ENCODE peak calls at places on chromosomes 11 and 22, in seven cellular contexts. Z is mammary epithelial cell, I is heart right ventricle, K is fibroblast of lung, G is epithelial cell of esophagus, W is GM06990, Q is right cardiac atrium. V is an unnamed sample.

GRCh38 chr11:113681282-113681681 is 24.8 kb downstream of the TMPRSS5 start:
- DNase-seq in Z (no peak), Q (no peak), G (no peak), K (no peak), I (no peak), W (no peak), V (no peak)

GRCh38 chr11:121757480-121758125 is 304.8 kb upstream of the SORL1-AS1 start:
- DNase-seq in K (peak; percentile 30), Q (no peak), I (no peak), W (no peak), Z (peak; percentile 6), G (peak; percentile 70), V (no peak)

GRCh38 chr11:2272241-2272945 is 2.0 kb upstream of the ASCL2 start:
- DNase-seq in I (no peak), W (no peak), Z (no peak), G (no peak), K (no peak), Q (no peak), V (no peak)

GRCh38 chr11:130131957-130132850 is 27.4 kb upstream of the ST14 start:
- DNase-seq in Z (peak; percentile 65), I (no peak), Q (no peak), W (no peak), G (peak; percentile 78), K (peak; percentile 41), V (peak; percentile 81)

GRCh38 chr11:61827573-61828378 is at the start of gene FADS2:
- DNase-seq in I (peak; percentile 93), Q (peak; percentile 98), G (peak; percentile 89), W (peak; percentile 97), Z (peak; percentile 60), K (peak; percentile 98), V (peak; percentile 94)

GRCh38 chr11:121563003-121563402 is 110.2 kb upstream of the SORL1-AS1 start:
- DNase-seq in I (no peak), W (no peak), G (no peak), K (no peak), Z (no peak), Q (no peak), V (no peak)

GRCh38 chr22:48972979-48973693 is 854.5 kb downstream of the BRD1 start:
- DNase-seq in K (no peak), G (no peak), W (no peak), Z (no peak), Q (no peak), I (no peak), V (no peak)

GRCh38 chr11:3126901-3127691 is 38.0 kb downstream of the OSBPL5 start:
- DNase-seq in G (no peak), I (peak; percentile 18), K (no peak), W (no peak), Z (no peak), Q (peak; percentile 59), V (no peak)

GRCh38 chr11:118098996-118099837 is 12.5 kb upstream of the SMIM35 start:
- DNase-seq in Q (no peak), K (no peak), G (no peak), W (no peak), I (no peak), Z (no peak), V (no peak)

GRCh38 chr22:28799834-28800307 is 498 bp downstream of the XBP1 start:
- DNase-seq in Q (peak; percentile 92), Z (peak; percentile 51), K (peak; percentile 55), I (peak; percentile 78), G (peak; percentile 57), W (peak; percentile 69), V (peak; percentile 66)

GRCh38 chr22:44648821-44649566 is 53.0 kb upstream of the PRR5 start:
- DNase-seq in G (peak; percentile 90), K (peak; percentile 73), I (no peak), Q (peak; percentile 78), W (no peak), Z (peak; percentile 12), V (peak; percentile 89)

GRCh38 chr11:86138958-86139357 is 70.1 kb upstream of the PICALM start:
- DNase-seq in Q (no peak), I (no peak), K (no peak), G (no peak), W (no peak), Z (peak; percentile 26), V (no peak)
- H3K4me3 ChIP-seq in Q (no peak overlapping the region), I (no peak overlapping the region), K (no peak overlapping the region), G (no peak overlapping the region), W (no peak overlapping the region), Z (no peak overlapping the region), V (no peak overlapping the region)

GRCh38 chr11:67285541-67286498 is 3.3 kb upstream of the ANKRD13D start:
- DNase-seq in I (peak; percentile 23), W (no peak), Z (no peak), K (no peak), Q (peak; percentile 56), G (no peak), V (no peak)
- H3K4me3 ChIP-seq in I (no peak overlapping the region), W (no peak overlapping the region), Z (no peak overlapping the region), K (no peak overlapping the region), Q (no peak overlapping the region), G (no peak overlapping the region), V (no peak overlapping the region)

DNA sequence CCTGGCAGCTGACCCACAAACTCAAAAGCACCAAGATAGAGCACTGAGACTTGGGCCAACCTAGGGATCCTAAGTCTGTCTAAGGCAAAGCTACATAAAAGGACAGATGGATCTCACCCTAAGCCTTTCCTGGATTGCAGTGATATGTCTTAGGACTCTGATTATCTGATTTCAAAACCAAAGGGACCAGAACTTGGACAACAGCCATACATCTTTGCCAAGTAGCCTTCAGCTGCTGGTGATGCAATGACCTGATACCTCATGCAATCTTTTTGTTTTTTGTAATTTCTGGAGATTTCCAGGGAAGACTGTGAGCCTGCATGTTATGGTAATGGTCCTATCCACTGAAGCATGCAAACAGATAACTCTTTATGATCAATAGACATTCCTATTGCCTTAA is 230.4 kb upstream of the MTNR1B start:
- DNase-seq in G (peak; percentile 24), I (no peak), W (no peak), Z (peak; percentile 6), K (peak; percentile 38), Q (no peak), V (peak; percentile 75)
- H3K4me3 ChIP-seq in G (no peak overlapping the region), I (no peak overlapping the region), W (no peak overlapping the region), Z (no peak overlapping the region), K (no peak overlapping the region), Q (no peak overlapping the region), V (no peak overlapping the region)

DNA sequence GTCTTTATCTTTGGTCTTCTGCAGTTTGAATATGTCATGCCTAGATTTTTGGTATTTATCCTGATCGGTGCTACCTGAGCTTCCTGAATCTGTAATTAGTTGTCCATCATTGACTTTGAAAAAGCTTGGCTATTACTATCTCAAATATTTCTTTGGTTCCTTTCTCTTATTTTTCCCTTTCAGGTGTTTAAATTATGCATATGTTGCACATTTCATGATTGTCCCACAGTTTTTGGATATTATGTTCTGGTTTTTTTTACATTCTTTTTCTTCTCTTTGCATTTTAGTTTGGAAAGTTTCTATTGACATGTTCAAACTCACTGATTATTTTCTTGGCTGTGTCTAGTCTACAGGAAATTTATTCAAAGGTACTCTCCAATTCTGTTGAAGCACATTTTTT is 840.3 kb upstream of the LRRC4C start:
- DNase-seq in I (no peak), G (no peak), Z (no peak), Q (no peak), K (no peak), W (no peak), V (no peak)
- H3K4me3 ChIP-seq in I (no peak overlapping the region), G (no peak overlapping the region), Z (no peak overlapping the region), Q (no peak overlapping the region), K (no peak overlapping the region), W (no peak overlapping the region), V (no peak overlapping the region)

GRCh38 chr22:36235585-36235984 is 3.7 kb downstream of the APOL2 start:
- DNase-seq in G (no peak), W (no peak), K (no peak), I (no peak), Z (no peak), Q (no peak), V (no peak)
- H3K4me3 ChIP-seq in G (no peak overlapping the region), W (no peak overlapping the region), K (no peak overlapping the region), I (no peak overlapping the region), Z (no peak overlapping the region), Q (no peak overlapping the region), V (no peak overlapping the region)

V was measured in fibroblast of the aortic adventitia.